ENCODE peak calls at places on chromosomes 4 and X, in five cellular contexts. V is SW480; W is central memory CD8-positive, alpha-beta T cell; X is Daoy; C is fibroblast of pulmonary artery. N is an unnamed sample.

GRCh38 chr4:137611998-137612700 is 79.9 kb upstream of the PCDH18 start:
- DNase-seq in C (no peak), W (no peak), V (no peak), X (no peak), N (no peak)

GRCh38 chr4:244471-244870 is 60.8 kb downstream of the ZNF732 start:
- DNase-seq in W (peak; percentile 30), X (peak; percentile 17), C (peak; percentile 32), V (peak; percentile 22), N (no peak)

GRCh38 chrX:47172549-47172948 is 21.1 kb upstream of the UBA1 start:
- DNase-seq in W (no peak), V (no peak), C (no peak), X (no peak), N (no peak)

GRCh38 chr4:14254252-14254651 is 626.7 kb upstream of the BOD1L1 start:
- DNase-seq in V (peak; percentile 29), X (peak; percentile 12), C (peak; percentile 46), W (no peak), N (no peak)

GRCh38 chr4:181822005-181822375 is 421.2 kb upstream of the TENM3 start:
- DNase-seq in V (no peak), W (no peak), C (no peak), X (peak; percentile 31), N (no peak)

GRCh38 chrX:136710324-136710951 is 62.5 kb downstream of the CD40LG start:
- DNase-seq in X (peak; percentile 36), V (no peak), W (no peak), C (peak; percentile 50), N (no peak)

GRCh38 chrX:109954333-109954732 is 48.6 kb upstream of the TMEM164 start:
- DNase-seq in W (no peak), X (peak; percentile 42), V (no peak), C (peak; percentile 72), N (no peak)

GRCh38 chr4:163913571-163913970 is 419.1 kb downstream of the TMA16 start:
- DNase-seq in V (no peak), X (no peak), C (no peak), W (no peak), N (no peak)

GRCh38 chrX:153321381-153322105 is at the start of gene PNMA6F:
- DNase-seq in W (no peak), C (no peak), X (no peak), V (no peak), N (no peak)

GRCh38 chrX:47936224-47936939 is 67.4 kb downstream of the ZNF182 start:
- DNase-seq in V (no peak), W (no peak), C (peak; percentile 2), X (no peak), N (no peak)